ENCODE peak calls at places on chromosomes 3 and 15, in ten cellular contexts. W is CD4-positive, CD25-positive, alpha-beta regulatory T cell; P is upper lobe of right lung; X is heart right ventricle; A is left colon; E is omental fat pad; J is psoas muscle; B is stimulated activated effector memory CD8-positive, alpha-beta T cell treated with anti-CD3 and anti-CD28 coated beads, Interleukin-12 subunit alpha, Interleukin-12 subunit beta, amount 100 ng/mL, for 72 hours; Y is central memory CD8-positive, alpha-beta T cell; F is natural killer cell. U is an unnamed sample.

GRCh38 chr3:34568766-34569165 is 770.3 kb downstream of the PDCD6IP start:
- ATAC-seq in W (no peak), P (no peak), X (no peak), A (no peak), E (no peak), J (no peak), B (no peak), Y (no peak), F (no peak), U (no peak)

GRCh38 chr3:39237012-39237411 is 42.8 kb downstream of the CX3CR1 start:
- ATAC-seq in W (no peak), P (no peak), X (no peak), A (no peak), E (no peak), J (peak), B (no peak), Y (no peak), F (no peak), U (no peak)

GRCh38 chr3:49916686-49917085 is 12.9 kb downstream of the MON1A start:
- ATAC-seq in W (no peak), P (no peak), X (no peak), A (no peak), E (peak), J (peak), B (no peak), Y (no peak), F (no peak), U (no peak)

GRCh38 chr15:66006986-66007385 is 137.7 kb downstream of the RAB11A start:
- ATAC-seq in W (no peak), P (no peak), X (no peak), A (no peak), E (no peak), J (no peak), B (no peak), Y (no peak), F (no peak), U (no peak)

GRCh38 chr3:45793482-45794176 is 2.7 kb downstream of the SLC6A20 start:
- ATAC-seq in W (no peak), P (peak), X (no peak), A (no peak), E (no peak), J (no peak), B (no peak), Y (no peak), F (no peak), U (no peak)

GRCh38 chr3:130700541-130700940 is 46.1 kb downstream of the PIK3R4 start:
- ATAC-seq in W (no peak), P (no peak), X (peak), A (no peak), E (no peak), J (peak), B (no peak), Y (no peak), F (no peak), U (no peak)

GRCh38 chr15:82301296-82302016 is 38.8 kb downstream of the SAXO2 start:
- ATAC-seq in W (no peak), P (no peak), X (no peak), A (no peak), E (no peak), J (no peak), B (no peak), Y (no peak), F (no peak), U (no peak)

GRCh38 chr3:105798381-105798934 is 70.4 kb downstream of the CBLB start:
- ATAC-seq in W (peak), P (no peak), X (no peak), A (no peak), E (no peak), J (no peak), B (no peak), Y (peak), F (peak), U (no peak)

GRCh38 chr15:78282324-78282723 is 17.1 kb downstream of the SKIC8 start:
- ATAC-seq in W (no peak), P (no peak), X (no peak), A (no peak), E (no peak), J (no peak), B (no peak), Y (no peak), F (no peak), U (no peak)

GRCh38 chr3:74532446-74532845 is 82.0 kb downstream of the CNTN3 start:
- ATAC-seq in W (no peak), P (no peak), X (no peak), A (no peak), E (no peak), J (no peak), B (no peak), Y (no peak), F (no peak), U (no peak)

GRCh38 chr3:150132101-150132749 is 161.5 kb upstream of the PFN2 start:
- ATAC-seq in W (no peak), P (no peak), X (no peak), A (no peak), E (no peak), J (peak), B (no peak), Y (no peak), F (no peak), U (no peak)

GRCh38 chr3:62374375-62374876 is 1.1 kb upstream of the FEZF2 start:
- ATAC-seq in W (no peak), P (no peak), X (no peak), A (no peak), E (no peak), J (no peak), B (no peak), Y (no peak), F (no peak), U (no peak)

GRCh38 chr3:138114988-138115971 is at the start of gene DZIP1L:
- ATAC-seq in W (peak), P (peak), X (peak), A (peak), E (peak), J (peak), B (peak), Y (peak), F (peak), U (peak)

GRCh38 chr15:68479406-68479805 is 47.4 kb upstream of the ITGA11 start:
- ATAC-seq in W (no peak), P (no peak), X (peak), A (no peak), E (peak), J (no peak), B (no peak), Y (no peak), F (no peak), U (no peak)

GRCh38 chr3:48125886-48126622 is 62.2 kb downstream of the CDC25A start:
- ATAC-seq in W (no peak), P (no peak), X (no peak), A (no peak), E (peak), J (no peak), B (no peak), Y (no peak), F (no peak), U (no peak)

GRCh38 chr15:99143230-99143629 is 38.4 kb downstream of the SYNM start:
- ATAC-seq in W (no peak), P (no peak), X (no peak), A (peak), E (no peak), J (no peak), B (no peak), Y (no peak), F (no peak), U (no peak)

GRCh38 chr3:15803913-15804312 is 6.1 kb upstream of the ANKRD28 start:
- ATAC-seq in W (no peak), P (no peak), X (no peak), A (no peak), E (no peak), J (peak), B (no peak), Y (no peak), F (no peak), U (no peak)

GRCh38 chr3:24523988-24524727 is 29.5 kb upstream of the THRB start:
- ATAC-seq in W (no peak), P (no peak), X (no peak), A (no peak), E (no peak), J (no peak), B (no peak), Y (no peak), F (no peak), U (no peak)

GRCh38 chr3:125112981-125113380 is 57.2 kb upstream of the HEG1 start:
- ATAC-seq in W (no peak), P (no peak), X (no peak), A (no peak), E (no peak), J (no peak), B (no peak), Y (no peak), F (no peak), U (no peak)

GRCh38 chr15:68205949-68206539 is 912 bp upstream of the CALML4 start:
- ATAC-seq in W (no peak), P (peak), X (peak), A (peak), E (no peak), J (peak), B (no peak), Y (no peak), F (no peak), U (no peak)